ENCODE peak calls at places on chromosomes 16 and 17, in seven cellular contexts. J, B, C, L, U, T and O are unnamed samples.

GRCh38 chr17:53806473-53806872 is 16.3 kb upstream of the KIF2B start:
- DNase-seq in J (no peak), B (no peak), C (no peak), L (no peak), U (no peak), T (no peak), O (no peak)

GRCh38 chr17:73591278-73592078 is 52.8 kb downstream of the SDK2 start:
- DNase-seq in J (no peak), B (no peak), C (no peak), L (no peak), U (no peak), T (no peak), O (no peak)

GRCh38 chr16:19284207-19284606 is 1.3 kb upstream of the CLEC19A start:
- DNase-seq in J (no peak), B (no peak), C (no peak), L (no peak), U (peak), T (peak), O (no peak)

GRCh38 chr17:19752216-19753048 is 4.3 kb upstream of the ALDH3A1 start:
- DNase-seq in J (no peak), B (no peak), C (no peak), L (no peak), U (peak), T (no peak), O (no peak)

GRCh38 chr16:1102921-1103648 is 7.0 kb upstream of the C1QTNF8 start:
- DNase-seq in J (peak), B (no peak), C (peak), L (peak), U (peak), T (no peak), O (peak)

GRCh38 chr16:2529061-2529931 is 1.9 kb downstream of the CEMP1 start:
- DNase-seq in J (no peak), B (peak), C (no peak), L (no peak), U (peak), T (no peak), O (no peak)

GRCh38 chr16:19804538-19805323 is 79.9 kb downstream of the GPRC5B start:
- DNase-seq in J (no peak), B (no peak), C (peak), L (peak), U (no peak), T (peak), O (no peak)

GRCh38 chr17:18099516-18099915 is 9.0 kb upstream of the MYO15A start:
- DNase-seq in J (no peak), B (no peak), C (no peak), L (no peak), U (no peak), T (no peak), O (no peak)

GRCh38 chr17:38705803-38706624 is 941 bp downstream of the MLLT6 start:
- DNase-seq in J (peak), B (no peak), C (peak), L (peak), U (peak), T (no peak), O (peak)

GRCh38 chr17:10987786-10988185 is 149.9 kb upstream of the PIRT start:
- DNase-seq in J (no peak), B (no peak), C (no peak), L (peak), U (no peak), T (no peak), O (no peak)

GRCh38 chr17:82239926-82240505 is 11.2 kb downstream of the SLC16A3 start:
- DNase-seq in J (no peak), B (no peak), C (no peak), L (no peak), U (no peak), T (no peak), O (no peak)

GRCh38 chr17:34300652-34301390 is 15.3 kb downstream of the CCL11 start:
- DNase-seq in J (no peak), B (peak), C (no peak), L (no peak), U (peak), T (peak), O (peak)

GRCh38 chr17:13727441-13728171 is 125.9 kb upstream of the HS3ST3A1 start:
- DNase-seq in J (no peak), B (peak), C (no peak), L (no peak), U (peak), T (peak), O (peak)

GRCh38 chr17:48456584-48456983 is 26.6 kb upstream of the SKAP1 start:
- DNase-seq in J (no peak), B (no peak), C (peak), L (peak), U (no peak), T (no peak), O (peak)

GRCh38 chr16:64950731-64951130 is 171.1 kb downstream of the CDH11 start:
- DNase-seq in J (no peak), B (no peak), C (no peak), L (peak), U (no peak), T (no peak), O (no peak)

GRCh38 chr17:45820052-45820780 is 24.5 kb upstream of the SPPL2C start:
- DNase-seq in J (no peak), B (no peak), C (no peak), L (no peak), U (no peak), T (no peak), O (no peak)

GRCh38 chr17:32854177-32854576 is 22.7 kb downstream of the MYO1D start:
- DNase-seq in J (no peak), B (no peak), C (peak), L (no peak), U (peak), T (peak), O (no peak)

GRCh38 chr16:66616169-66616568 is 11.7 kb downstream of the CMTM3 start:
- DNase-seq in J (no peak), B (no peak), C (no peak), L (no peak), U (no peak), T (no peak), O (no peak)

GRCh38 chr16:27314161-27314723 is 468 bp downstream of the IL4R start:
- DNase-seq in J (no peak), B (peak), C (peak), L (no peak), U (peak), T (peak), O (peak)

GRCh38 chr16:4386452-4386813 is 14.8 kb downstream of the VASN start:
- DNase-seq in J (no peak), B (no peak), C (no peak), L (no peak), U (peak), T (no peak), O (no peak)

GRCh38 chr16:65120811-65121721 is 797 bp downstream of the CDH11 start:
- DNase-seq in J (no peak), B (peak), C (peak), L (peak), U (peak), T (peak), O (peak)

GRCh38 chr17:70100983-70101382 is 26.0 kb downstream of the KCNJ16 start:
- DNase-seq in J (no peak), B (no peak), C (no peak), L (no peak), U (peak), T (no peak), O (no peak)

GRCh38 chr16:3646348-3646920 is 8.1 kb upstream of the DNASE1 start:
- DNase-seq in J (no peak), B (peak), C (peak), L (no peak), U (no peak), T (no peak), O (peak)

GRCh38 chr17:76561799-76562268 is 22.0 kb downstream of the PRCD start:
- DNase-seq in J (no peak), B (no peak), C (no peak), L (no peak), U (peak), T (peak), O (no peak)

GRCh38 chr16:3022697-3023414 is 886 bp downstream of the HCFC1R1 start:
- DNase-seq in J (no peak), B (peak), C (no peak), L (no peak), U (peak), T (no peak), O (peak)

GRCh38 chr17:77543779-77544178 is 403.0 kb downstream of the SEC14L1 start:
- DNase-seq in J (no peak), B (no peak), C (no peak), L (no peak), U (no peak), T (no peak), O (no peak)

GRCh38 chr16:19005561-19006445 is 22.1 kb downstream of the TMC7 start:
- DNase-seq in J (no peak), B (peak), C (no peak), L (peak), U (peak), T (peak), O (no peak)

GRCh38 chr17:77496831-77497577 is 356.2 kb downstream of the SEC14L1 start:
- DNase-seq in J (no peak), B (no peak), C (no peak), L (no peak), U (no peak), T (no peak), O (no peak)

GRCh38 chr17:11330871-11331270 is 89.9 kb downstream of the SHISA6 start:
- DNase-seq in J (peak), B (peak), C (peak), L (peak), U (peak), T (peak), O (no peak)

GRCh38 chr16:54968769-54969168 is 38.1 kb downstream of the IRX5 start:
- DNase-seq in J (no peak), B (no peak), C (no peak), L (no peak), U (no peak), T (no peak), O (no peak)

GRCh38 chr16:54970016-54970415 is 39.4 kb downstream of the IRX5 start:
- DNase-seq in J (no peak), B (no peak), C (no peak), L (no peak), U (no peak), T (no peak), O (no peak)

GRCh38 chr16:54976651-54977200 is 46.1 kb downstream of the IRX5 start:
- DNase-seq in J (no peak), B (no peak), C (no peak), L (no peak), U (no peak), T (no peak), O (no peak)

DNA sequence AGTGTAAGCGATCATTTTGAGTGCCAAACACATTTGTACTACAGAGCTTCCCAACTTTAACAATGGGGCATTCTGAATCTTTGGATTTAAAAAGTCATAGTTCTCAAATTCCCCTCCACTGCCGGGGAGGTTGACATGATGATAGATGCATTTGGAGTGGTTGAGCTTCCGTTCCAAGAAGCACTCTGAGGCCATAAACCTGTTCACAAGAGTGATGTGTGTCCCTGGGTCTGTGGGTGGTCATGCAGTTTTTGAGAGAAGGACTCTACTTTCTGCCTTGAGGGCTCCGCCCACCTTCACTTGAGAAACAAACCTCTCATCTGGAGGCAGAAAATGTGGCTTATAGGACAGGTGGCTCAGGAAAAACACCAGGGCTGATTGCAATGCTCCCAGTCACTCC is 43.7 kb downstream of the IRX5 start:
- DNase-seq in J (no peak), B (no peak), C (no peak), L (no peak), U (no peak), T (no peak), O (no peak)
- H3K4me2 ChIP-seq in J (no peak), B (no peak), C (no peak), L (no peak), U (no peak), T (no peak), O (no peak)

DNA sequence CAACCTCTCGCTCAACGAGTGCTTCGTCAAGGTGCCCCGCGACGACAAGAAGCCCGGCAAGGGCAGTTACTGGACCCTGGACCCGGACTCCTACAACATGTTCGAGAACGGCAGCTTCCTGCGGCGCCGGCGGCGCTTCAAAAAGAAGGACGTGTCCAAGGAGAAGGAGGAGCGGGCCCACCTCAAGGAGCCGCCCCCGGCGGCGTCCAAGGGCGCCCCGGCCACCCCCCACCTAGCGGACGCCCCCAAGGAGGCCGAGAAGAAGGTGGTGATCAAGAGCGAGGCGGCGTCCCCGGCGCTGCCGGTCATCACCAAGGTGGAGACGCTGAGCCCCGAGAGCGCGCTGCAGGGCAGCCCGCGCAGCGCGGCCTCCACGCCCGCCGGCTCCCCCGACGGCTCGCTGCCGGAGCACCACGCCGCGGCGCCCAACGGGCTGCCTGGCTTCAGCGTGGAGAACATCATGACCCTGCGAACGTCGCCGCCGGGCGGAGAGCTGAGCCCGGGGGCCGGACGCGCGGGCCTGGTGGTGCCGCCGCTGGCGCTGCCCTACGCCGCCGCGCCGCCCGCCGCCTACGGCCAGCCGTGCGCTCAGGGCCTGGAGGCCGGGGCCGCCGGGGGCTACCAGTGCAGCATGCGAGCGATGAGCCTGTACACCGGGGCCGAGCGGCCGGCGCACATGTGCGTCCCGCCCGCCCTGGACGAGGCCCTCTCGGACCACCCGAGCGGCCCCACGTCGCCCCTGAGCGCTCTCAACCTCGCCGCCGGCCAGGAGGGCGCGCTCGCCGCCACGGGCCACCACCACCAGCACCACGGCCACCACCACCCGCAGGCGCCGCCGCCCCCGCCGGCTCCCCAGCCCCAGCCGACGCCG is 1.3 kb downstream of the FOXC2 start:
- DNase-seq in J (no peak), B (peak), C (peak), L (peak), U (peak), T (peak), O (peak)
- H3K4me2 ChIP-seq in J (peak), B (peak), C (no peak), L (peak), U (peak), T (peak), O (peak)

GRCh38 chr17:31581022-31581483 is 189.6 kb downstream of the RAB11FIP4 start:
- DNase-seq in J (no peak), B (peak), C (no peak), L (peak), U (peak), T (peak), O (peak)

GRCh38 chr17:31581491-31581890 is 190.0 kb downstream of the RAB11FIP4 start:
- DNase-seq in J (no peak), B (peak), C (no peak), L (peak), U (peak), T (peak), O (no peak)

GRCh38 chr17:31580331-31581021 is 189.0 kb downstream of the RAB11FIP4 start:
- DNase-seq in J (no peak), B (peak), C (no peak), L (no peak), U (peak), T (peak), O (peak)

GRCh38 chr17:31582151-31582907 is 190.9 kb downstream of the RAB11FIP4 start:
- DNase-seq in J (no peak), B (peak), C (no peak), L (peak), U (peak), T (peak), O (peak)

DNA sequence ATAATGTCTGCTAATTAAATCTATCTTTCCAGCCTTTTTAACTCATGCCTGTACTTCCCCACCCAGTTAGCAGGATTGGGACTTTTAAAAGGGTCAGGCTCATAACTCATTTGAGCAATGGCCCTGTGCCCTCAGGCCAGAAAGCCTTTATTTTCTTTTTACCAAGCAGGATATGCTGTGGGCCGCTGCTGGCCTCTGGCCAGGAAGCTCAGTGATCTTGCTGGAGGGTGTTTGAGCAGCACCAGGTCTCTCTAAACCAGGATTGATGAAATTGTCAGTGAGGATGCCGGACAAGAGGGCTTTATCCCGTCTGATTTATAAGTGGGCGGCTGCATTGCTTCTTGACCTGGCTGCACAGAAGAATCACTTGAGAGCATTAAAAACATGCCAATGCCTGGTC is 187.8 kb downstream of the RAB11FIP4 start:
- DNase-seq in J (no peak), B (peak), C (no peak), L (no peak), U (peak), T (peak), O (peak)
- H3K4me2 ChIP-seq in J (no peak), B (no peak), C (no peak), L (no peak), U (peak), T (no peak), O (no peak)

DNA sequence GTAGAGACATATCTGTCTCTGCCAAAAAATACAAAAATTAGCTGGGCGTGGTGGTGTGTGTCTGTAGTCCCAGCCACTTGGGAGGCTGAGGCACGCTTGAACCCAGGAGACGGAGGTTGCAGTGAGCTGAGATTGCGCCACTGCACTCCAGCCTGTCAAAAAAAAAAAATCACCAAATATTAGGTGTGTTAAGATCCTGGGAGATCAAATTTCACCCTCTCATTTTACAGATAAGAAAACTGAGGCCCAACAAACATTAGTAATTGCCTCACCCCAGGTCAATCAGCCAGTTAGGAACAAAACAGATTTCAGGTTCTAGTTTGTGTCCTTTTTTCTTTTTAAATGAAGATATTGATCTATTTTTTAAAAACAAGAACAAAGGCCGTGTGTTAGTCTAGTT is 116.7 kb downstream of the MSI2 start:
- DNase-seq in J (no peak), B (no peak), C (no peak), L (no peak), U (no peak), T (no peak), O (no peak)
- H3K4me2 ChIP-seq in J (no peak), B (no peak), C (no peak), L (no peak), U (no peak), T (no peak), O (no peak)

GRCh38 chr16:89265647-89266046 is 48.1 kb downstream of the ZNF778 start:
- DNase-seq in J (no peak), B (no peak), C (no peak), L (no peak), U (no peak), T (no peak), O (no peak)
- H3K4me2 ChIP-seq in J (no peak), B (no peak), C (no peak), L (no peak), U (no peak), T (no peak), O (no peak)

GRCh38 chr17:2233441-2233947 is 70.1 kb downstream of the SMG6 start:
- DNase-seq in J (no peak), B (peak), C (no peak), L (no peak), U (peak), T (peak), O (peak)
- H3K4me2 ChIP-seq in J (no peak), B (peak), C (no peak), L (no peak), U (peak), T (no peak), O (no peak)

GRCh38 chr17:50154604-50155003 is 4.1 kb upstream of the PPP1R9B start:
- DNase-seq in J (no peak), B (no peak), C (no peak), L (no peak), U (no peak), T (no peak), O (no peak)
- H3K4me2 ChIP-seq in J (no peak), B (peak), C (no peak), L (no peak), U (peak), T (no peak), O (no peak)

GRCh38 chr16:83971165-83972130 is 3.4 kb downstream of the NECAB2 start:
- DNase-seq in J (no peak), B (no peak), C (no peak), L (no peak), U (peak), T (no peak), O (no peak)
- H3K4me2 ChIP-seq in J (no peak), B (no peak), C (no peak), L (no peak), U (no peak), T (no peak), O (no peak)

DNA sequence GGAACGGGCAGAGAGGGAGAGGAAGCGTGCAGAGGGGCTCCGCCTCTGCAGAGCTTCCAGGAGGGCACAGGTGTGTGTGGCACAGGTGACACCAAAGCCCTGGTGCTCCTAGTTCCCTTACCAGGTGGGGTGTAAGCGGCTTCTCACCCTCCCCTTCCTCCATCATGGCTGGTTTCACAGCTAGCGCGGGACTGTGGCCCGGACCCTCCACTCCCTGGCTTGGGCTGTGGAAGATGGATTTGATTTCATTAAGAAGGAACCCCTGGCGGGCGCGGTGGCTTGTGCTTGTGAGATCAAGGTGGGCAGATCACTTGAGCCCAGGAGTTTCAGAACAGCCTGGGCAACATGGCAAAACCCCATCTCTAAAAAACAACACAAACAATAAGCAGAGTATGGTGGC is 241.2 kb upstream of the GSE1 start:
- DNase-seq in J (no peak), B (no peak), C (no peak), L (no peak), U (no peak), T (no peak), O (no peak)
- H3K4me2 ChIP-seq in J (no peak), B (no peak), C (no peak), L (no peak), U (peak), T (no peak), O (no peak)

DNA sequence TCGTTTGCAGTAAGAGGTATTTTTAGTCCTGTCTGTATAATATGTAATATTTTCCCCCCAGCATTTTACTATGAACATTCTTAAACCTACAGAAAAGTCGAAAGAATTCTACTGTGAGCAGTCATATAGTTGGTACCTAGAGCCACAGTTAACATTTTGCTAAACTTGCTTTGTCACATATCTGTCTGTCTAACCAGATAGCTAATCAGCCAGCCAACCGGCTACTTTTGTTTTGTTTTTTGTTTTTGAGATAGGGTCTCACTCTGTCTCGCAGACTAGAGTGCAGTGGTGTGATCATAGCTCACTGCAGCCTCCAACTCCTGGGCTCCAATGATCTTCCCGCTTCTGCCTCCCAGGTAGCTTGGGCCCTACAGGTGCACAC is 73.3 kb downstream of the ABCC1 start:
- DNase-seq in J (no peak), B (no peak), C (no peak), L (no peak), U (no peak), T (no peak), O (no peak)
- H3K4me2 ChIP-seq in J (no peak), B (peak), C (no peak), L (no peak), U (peak), T (no peak), O (no peak)